ENCODE peak calls at places on chromosome 2, in five cellular contexts. N is ovary, S is foreskin fibroblast, Z is body of pancreas, W is hepatocyte. R is an unnamed sample.

GRCh38 chr2:20578895-20579825 is 71.7 kb downstream of the HS1BP3 start:
- DNase-seq in S (peak; percentile 97), N (peak; percentile 85), Z (peak; percentile 59), W (peak; percentile 91), R (peak; percentile 93)

GRCh38 chr2:146415291-146415690 is 1429.5 kb upstream of the ACVR2A start:
- DNase-seq in Z (no peak), S (no peak), N (no peak), W (no peak), R (no peak)

GRCh38 chr2:221189431-221189830 is 382.7 kb downstream of the EPHA4 start:
- DNase-seq in S (no peak), W (no peak), N (no peak), Z (no peak), R (no peak)

GRCh38 chr2:235026137-235026536 is 74.3 kb downstream of the SH3BP4 start:
- DNase-seq in N (peak; percentile 38), S (peak; percentile 77), W (peak; percentile 38), Z (peak; percentile 79), R (peak; percentile 98)

GRCh38 chr2:159574246-159574645 is 42.1 kb downstream of the BAZ2B start:
- DNase-seq in S (peak; percentile 49), W (no peak), N (no peak), Z (no peak), R (peak; percentile 79)

GRCh38 chr2:147331790-147332419 is 512.9 kb upstream of the ACVR2A start:
- DNase-seq in N (no peak), W (peak; percentile 61), Z (peak; percentile 54), S (peak; percentile 1), R (peak; percentile 70)

GRCh38 chr2:181008418-181008817 is 28.0 kb downstream of the UBE2E3 start:
- DNase-seq in N (no peak), W (peak; percentile 9), S (no peak), Z (no peak), R (no peak)

GRCh38 chr2:59288771-59289170 is 1047.6 kb upstream of the FANCL start:
- DNase-seq in Z (no peak), N (no peak), S (no peak), W (no peak), R (peak; percentile 21)

GRCh38 chr2:161676902-161677496 is 52.8 kb downstream of the SLC4A10 start:
- DNase-seq in W (no peak), N (no peak), Z (no peak), S (no peak), R (no peak)

GRCh38 chr2:11310212-11310611 is 34.2 kb downstream of the ROCK2 start:
- DNase-seq in S (no peak), W (no peak), N (no peak), Z (no peak), R (peak; percentile 47)

GRCh38 chr2:134202361-134202760 is 51.5 kb upstream of the MGAT5 start:
- DNase-seq in N (no peak), W (no peak), Z (no peak), S (no peak), R (no peak)

GRCh38 chr2:239200646-239201530 is 199.9 kb downstream of the HDAC4 start:
- DNase-seq in S (no peak), Z (peak; percentile 2), N (peak; percentile 11), W (no peak), R (no peak)

GRCh38 chr2:177078843-177079242 is 133.8 kb upstream of the HNRNPA3 start:
- DNase-seq in S (no peak), N (no peak), W (no peak), Z (no peak), R (peak; percentile 26)

GRCh38 chr2:169965495-169965894 is 138.2 kb downstream of the UBR3 start:
- DNase-seq in W (no peak), S (no peak), Z (no peak), N (no peak), R (peak; percentile 4)

GRCh38 chr2:34365937-34366336 is 766.8 kb upstream of the FAM98A start:
- DNase-seq in W (peak; percentile 7), N (no peak), Z (peak; percentile 85), S (no peak), R (no peak)

GRCh38 chr2:190507135-190507534 is 27.4 kb downstream of the NEMP2 start:
- DNase-seq in N (no peak), W (no peak), Z (no peak), S (no peak), R (no peak)

GRCh38 chr2:174717916-174718315 is 46.4 kb downstream of the CHRNA1 start:
- DNase-seq in W (no peak), Z (no peak), N (no peak), S (no peak), R (no peak)

GRCh38 chr2:125418483-125418882 is 1237.5 kb upstream of the GYPC start:
- DNase-seq in N (no peak), S (no peak), Z (no peak), W (no peak), R (no peak)

GRCh38 chr2:223797811-223798721 is 39.3 kb downstream of the AP1S3 start:
- DNase-seq in S (peak; percentile 24), N (no peak), W (peak; percentile 47), Z (no peak), R (peak; percentile 73)

GRCh38 chr2:233922471-233922870 is 5.3 kb downstream of the TRPM8 start:
- DNase-seq in Z (no peak), S (no peak), N (no peak), W (no peak), R (no peak)

GRCh38 chr2:174585657-174586056 is 11.9 kb downstream of the WIPF1 start:
- DNase-seq in Z (no peak), N (no peak), S (no peak), W (no peak), R (no peak)

GRCh38 chr2:111236027-111236426 is 115.3 kb downstream of the BCL2L11 start:
- DNase-seq in S (no peak), W (no peak), Z (peak; percentile 61), N (no peak), R (peak; percentile 84)

GRCh38 chr2:10770956-10771750 is 41.4 kb downstream of the PDIA6 start:
- DNase-seq in W (no peak), Z (no peak), S (no peak), N (no peak), R (no peak)

GRCh38 chr2:48343571-48344440 is 186.1 kb upstream of the STON1 start:
- DNase-seq in N (no peak), Z (no peak), S (peak; percentile 64), W (peak; percentile 15), R (peak; percentile 58)

GRCh38 chr2:42129947-42130346 is 39.2 kb upstream of the EML4 start:
- DNase-seq in N (no peak), S (no peak), Z (no peak), W (no peak), R (no peak)

GRCh38 chr2:208315081-208315788 is 49.2 kb downstream of the PIKFYVE start:
- DNase-seq in W (no peak), Z (no peak), N (no peak), S (peak; percentile 70), R (peak; percentile 38)

GRCh38 chr2:46098606-46099005 is 198.6 kb upstream of the EPAS1 start:
- DNase-seq in S (peak; percentile 70), W (no peak), Z (no peak), N (no peak), R (peak; percentile 81)

GRCh38 chr2:48207201-48207641 is 300.9 kb upstream of the FBXO11 start:
- DNase-seq in Z (no peak), N (no peak), W (no peak), S (no peak), R (no peak)

GRCh38 chr2:18119883-18120282 is 241.4 kb downstream of the KCNS3 start:
- DNase-seq in W (no peak), Z (peak; percentile 33), N (no peak), S (peak; percentile 28), R (peak; percentile 3)

GRCh38 chr2:172249986-172250385 is 147.3 kb upstream of the DLX2 start:
- DNase-seq in S (peak; percentile 84), N (no peak), Z (no peak), W (no peak), R (peak; percentile 64)

GRCh38 chr2:135183822-135184221 is 131.7 kb downstream of the RAB3GAP1 start:
- DNase-seq in W (no peak), N (no peak), S (peak; percentile 9), Z (no peak), R (peak; percentile 11)

DNA sequence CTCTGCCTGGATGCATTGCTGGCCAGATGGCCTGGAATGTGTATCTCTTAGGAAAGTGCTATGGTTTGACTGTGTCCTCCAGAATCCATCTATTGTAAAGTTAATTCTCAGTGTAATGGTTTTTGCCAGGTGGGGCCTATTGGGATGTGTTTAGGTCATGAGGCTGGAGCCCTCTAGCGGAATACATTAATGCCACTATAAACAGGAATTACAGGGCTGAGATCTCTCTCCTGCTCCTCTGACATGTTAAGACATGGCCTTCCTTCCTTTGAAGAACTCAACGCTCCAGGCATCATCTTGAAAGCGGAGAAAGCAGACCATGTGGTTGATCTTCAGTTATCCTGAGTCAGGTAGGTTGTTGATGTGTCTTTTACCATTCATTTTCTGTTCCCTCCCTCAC is 276.4 kb downstream of the RPIA start:
- DNase-seq in S (no peak), W (no peak), Z (no peak), N (no peak), R (peak; percentile 64)
- TF ChIP-seq CTCF in S (peak; percentile 2), W (no peak), Z (no peak), N (no peak), R (peak; percentile 30)

GRCh38 chr2:240296104-240296406 is 139.4 kb upstream of the GPC1 start:
- DNase-seq in N (no peak), W (no peak), Z (no peak), S (no peak), R (no peak)
- TF ChIP-seq CTCF in N (no peak), W (no peak), Z (no peak), S (no peak), R (no peak)

GRCh38 chr2:196131384-196131861 is 40.0 kb downstream of the STK17B start:
- DNase-seq in S (no peak), N (no peak), Z (no peak), W (peak; percentile 28), R (peak; percentile 73)
- TF ChIP-seq CTCF in S (no peak), N (no peak), Z (no peak), W (peak; percentile 10), R (peak; percentile 68)

GRCh38 chr2:26191316-26192159 is 18.6 kb downstream of the GAREM2 start:
- DNase-seq in N (no peak), W (no peak), Z (no peak), S (no peak), R (no peak)
- TF ChIP-seq CTCF in N (no peak), W (no peak), Z (no peak), S (no peak), R (no peak)

GRCh38 chr2:6356127-6356761 is 509.5 kb downstream of the CMPK2 start:
- DNase-seq in N (no peak), Z (no peak), S (no peak), W (no peak), R (no peak)

GRCh38 chr2:6358542-6358941 is 507.2 kb downstream of the CMPK2 start:
- DNase-seq in W (no peak), N (no peak), Z (no peak), S (no peak), R (no peak)

GRCh38 chr2:6362671-6363450 is 502.8 kb downstream of the CMPK2 start:
- DNase-seq in Z (no peak), N (no peak), W (no peak), S (no peak), R (no peak)

GRCh38 chr2:6359964-6360363 is 505.7 kb downstream of the CMPK2 start:
- DNase-seq in W (no peak), N (no peak), Z (no peak), S (no peak), R (no peak)

GRCh38 chr2:6358985-6359384 is 506.7 kb downstream of the CMPK2 start:
- DNase-seq in W (no peak), S (no peak), Z (no peak), N (no peak), R (no peak)
- TF ChIP-seq CTCF in W (no peak), S (no peak), Z (no peak), N (no peak), R (no peak)

R was measured in MCF 10A.